ENCODE peak calls at places on chromosome 1, in nine cellular contexts. T is neuronal stem cell; C is amniotic stem cell; U is adrenal gland; N is pons; P is activated CD4-positive, CD25-positive, alpha-beta regulatory T cell treated with anti-CD3 and anti-CD28 coated beads, Interleukin-2, amount 50 U/mL, for 72 hours; Y is AG08396; K is stimulated activated CD4-positive, alpha-beta T cell treated with anti-CD3 and anti-CD28 coated beads, Interleukin-15, amount 100 ng/mL, for 48 hours; B is CD4-positive, alpha-beta T cell. S is an unnamed sample.

GRCh38 chr1:203888807-203889251 is 27.4 kb downstream of the SNRPE start:
- DNase-seq in B (no peak), P (no peak), N (no peak), U (no peak), C (no peak), K (no peak), T (no peak), Y (peak), S (no peak)

GRCh38 chr1:9872430-9873165 is 37.5 kb downstream of the CTNNBIP1 start:
- DNase-seq in K (no peak), N (no peak), B (no peak), P (no peak), U (no peak), Y (peak), C (no peak), T (no peak), S (no peak)

GRCh38 chr1:93588206-93588605 is 93.4 kb downstream of the BCAR3 start:
- DNase-seq in N (no peak), P (no peak), K (no peak), Y (no peak), U (no peak), C (no peak), T (no peak), B (no peak), S (no peak)

GRCh38 chr1:38512789-38513188 is 346.8 kb downstream of the RRAGC start:
- DNase-seq in C (no peak), N (no peak), Y (no peak), K (no peak), B (no peak), U (no peak), P (no peak), T (no peak), S (no peak)

GRCh38 chr1:172723251-172723650 is 64.3 kb downstream of the FASLG start:
- DNase-seq in U (no peak), T (no peak), K (no peak), Y (no peak), N (no peak), C (no peak), P (no peak), B (no peak), S (no peak)

GRCh38 chr1:113860891-113861290 is 10.6 kb downstream of the PTPN22 start:
- DNase-seq in U (no peak), P (no peak), Y (peak), N (no peak), C (peak), B (no peak), T (no peak), K (no peak), S (no peak)

GRCh38 chr1:228332797-228333738 is 73.6 kb downstream of the TRIM11 start:
- DNase-seq in Y (no peak), U (no peak), K (no peak), C (no peak), T (no peak), P (peak), N (no peak), B (no peak), S (no peak)

GRCh38 chr1:109671067-109671466 is 3.2 kb downstream of the GSTM2 start:
- DNase-seq in K (no peak), Y (peak), B (no peak), C (no peak), U (no peak), T (no peak), P (no peak), N (no peak), S (no peak)

GRCh38 chr1:31627930-31628421 is 10.5 kb downstream of the HCRTR1 start:
- DNase-seq in T (no peak), N (peak), P (no peak), U (no peak), K (no peak), C (no peak), Y (no peak), B (no peak), S (peak)

GRCh38 chr1:50271968-50272578 is 151.2 kb downstream of the DMRTA2 start:
- DNase-seq in T (peak), B (no peak), C (no peak), Y (peak), U (peak), P (no peak), K (no peak), N (peak), S (peak)

GRCh38 chr1:177983824-177984528 is 14.1 kb upstream of the SEC16B start:
- DNase-seq in Y (peak), N (peak), C (peak), U (peak), P (no peak), T (peak), K (no peak), B (no peak), S (peak)

S was measured in body of pancreas.